ENCODE peak calls at places on chromosome 2, in five cellular contexts. L is Panc1, T is stomach, Y is spleen, U is K562. I is an unnamed sample.

GRCh38 chr2:43075054-43075593 is 151.3 kb downstream of the ZFP36L2 start:
- DNase-seq in L (peak; percentile 91), T (peak; percentile 64), Y (peak; percentile 71), U (no peak), I (peak; percentile 97)

GRCh38 chr2:238382381-238382781 is 44.3 kb upstream of the ASB1 start:
- DNase-seq in L (no peak), T (peak; percentile 22), Y (peak; percentile 47), U (no peak), I (no peak)

GRCh38 chr2:121253021-121253673 is 31.9 kb downstream of the TFCP2L1 start:
- DNase-seq in L (no peak), T (no peak), Y (peak; percentile 62), U (no peak), I (no peak)

GRCh38 chr2:232362174-232362913 is 16.2 kb upstream of the ALPP start:
- DNase-seq in L (no peak), T (no peak), Y (peak; percentile 49), U (no peak), I (no peak)

GRCh38 chr2:197310940-197311485 is 433 bp upstream of the ANKRD44 start:
- DNase-seq in L (no peak), T (no peak), Y (no peak), U (no peak), I (no peak)

GRCh38 chr2:236720974-236721600 is 151.5 kb downstream of the ACKR3 start:
- DNase-seq in L (no peak), T (no peak), Y (no peak), U (no peak), I (no peak)

GRCh38 chr2:55482186-55482945 is 37.2 kb upstream of the CFAP36 start:
- DNase-seq in L (peak; percentile 5), T (no peak), Y (no peak), U (no peak), I (no peak)

GRCh38 chr2:201452058-201452736 is 657 bp downstream of the STRADB start:
- DNase-seq in L (no peak), T (no peak), Y (no peak), U (no peak), I (no peak)

GRCh38 chr2:240530181-240530580 is 27.6 kb downstream of the ANKMY1 start:
- DNase-seq in L (no peak), T (no peak), Y (peak; percentile 40), U (no peak), I (peak; percentile 56)

GRCh38 chr2:223285505-223286265 is 233.7 kb downstream of the KCNE4 start:
- DNase-seq in L (no peak), T (no peak), Y (no peak), U (no peak), I (no peak)

GRCh38 chr2:113011108-113011507 is 5.8 kb downstream of the IL36A start:
- DNase-seq in L (no peak), T (no peak), Y (no peak), U (no peak), I (no peak)

GRCh38 chr2:46814160-46814559 is 101.4 kb downstream of the MCFD2 start:
- DNase-seq in L (no peak), T (no peak), Y (peak; percentile 74), U (no peak), I (peak; percentile 95)

GRCh38 chr2:54879598-54880355 is 156.3 kb downstream of the EML6 start:
- DNase-seq in L (no peak), T (no peak), Y (no peak), U (no peak), I (no peak)

GRCh38 chr2:38248707-38249106 is 128.4 kb downstream of the ATL2 start:
- DNase-seq in L (no peak), T (no peak), Y (no peak), U (no peak), I (no peak)

GRCh38 chr2:194706179-194706578 is 950.8 kb upstream of the SLC39A10 start:
- DNase-seq in L (no peak), T (no peak), Y (no peak), U (no peak), I (no peak)

GRCh38 chr2:127695491-127696472 is 5.5 kb upstream of the SFT2D3 start:
- DNase-seq in L (no peak), T (peak; percentile 48), Y (peak; percentile 90), U (no peak), I (no peak)

GRCh38 chr2:223041527-223042109 is 10.4 kb upstream of the KCNE4 start:
- DNase-seq in L (peak; percentile 30), T (peak; percentile 74), Y (no peak), U (peak; percentile 66), I (peak; percentile 87)

GRCh38 chr2:221640686-221641085 is 68.6 kb upstream of the EPHA4 start:
- DNase-seq in L (no peak), T (no peak), Y (no peak), U (no peak), I (no peak)

GRCh38 chr2:168782271-168782670 is 20.2 kb upstream of the NOSTRIN start:
- DNase-seq in L (no peak), T (no peak), Y (no peak), U (no peak), I (no peak)

GRCh38 chr2:181457121-181457740 is at the start of gene ITGA4:
- DNase-seq in L (no peak), T (peak; percentile 66), Y (peak; percentile 98), U (no peak), I (no peak)

GRCh38 chr2:125696573-125696972 is 959.4 kb upstream of the GYPC start:
- DNase-seq in L (no peak), T (no peak), Y (no peak), U (peak; percentile 1), I (no peak)

GRCh38 chr2:3405308-3405707 is 25.8 kb downstream of the TRAPPC12 start:
- DNase-seq in L (no peak), T (no peak), Y (no peak), U (no peak), I (no peak)

GRCh38 chr2:44131177-44131576 is 37.5 kb upstream of the PPM1B start:
- DNase-seq in L (no peak), T (no peak), Y (no peak), U (no peak), I (no peak)

GRCh38 chr2:71941731-71942575 is 205.7 kb downstream of the CYP26B1 start:
- DNase-seq in L (no peak), T (no peak), Y (peak; percentile 56), U (no peak), I (peak; percentile 79)

GRCh38 chr2:180367831-180368230 is 360.7 kb upstream of the CWC22 start:
- DNase-seq in L (no peak), T (no peak), Y (no peak), U (no peak), I (no peak)

GRCh38 chr2:7766302-7766701 is 849.1 kb downstream of the RNF144A start:
- DNase-seq in L (no peak), T (no peak), Y (no peak), U (no peak), I (no peak)

GRCh38 chr2:168749264-168749663 is 53.2 kb upstream of the NOSTRIN start:
- DNase-seq in L (no peak), T (no peak), Y (no peak), U (no peak), I (no peak)

GRCh38 chr2:178512491-178512890 is 32.2 kb downstream of the PLEKHA3 start:
- DNase-seq in L (no peak), T (no peak), Y (no peak), U (no peak), I (no peak)

GRCh38 chr2:85545780-85546240 is 6.8 kb downstream of the MAT2A start:
- DNase-seq in L (no peak), T (no peak), Y (no peak), U (no peak), I (no peak)

DNA sequence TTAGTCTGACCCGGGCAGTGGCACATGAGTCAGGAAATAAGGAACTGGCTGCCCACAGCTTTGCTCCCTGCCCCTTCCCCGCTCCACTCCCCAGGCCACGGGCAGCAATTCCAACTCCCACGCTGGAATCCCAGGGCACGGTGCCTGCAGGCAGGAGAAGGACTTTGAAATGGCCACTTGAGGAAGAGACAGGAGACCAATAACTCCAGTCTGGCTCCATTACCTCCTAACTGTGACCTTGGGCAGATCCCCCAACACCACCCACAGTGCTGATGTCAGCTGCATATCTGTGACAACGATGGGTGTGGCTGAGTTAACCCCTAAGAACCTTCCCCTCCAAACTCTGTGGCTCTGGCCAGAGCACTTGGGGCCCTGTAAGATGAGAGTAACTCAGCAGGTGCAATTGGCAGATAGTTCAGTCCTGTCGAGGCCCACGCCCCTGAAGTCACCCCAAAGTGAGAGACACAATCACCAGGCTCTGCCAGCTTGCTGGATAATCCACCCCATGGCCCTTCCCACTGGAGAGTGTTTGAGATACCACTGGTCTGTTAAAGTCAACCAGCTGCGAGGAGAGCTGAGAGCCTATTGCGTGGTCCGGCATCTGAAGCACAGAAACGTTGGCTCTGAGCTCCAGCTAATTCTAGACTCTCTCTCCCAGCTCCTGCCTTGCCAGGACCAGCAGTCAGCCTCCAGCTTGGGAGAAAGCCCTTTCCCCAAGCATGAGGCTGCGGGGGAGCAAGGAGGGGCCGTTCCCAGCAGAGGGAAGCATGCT is 175.2 kb downstream of the TNS1 start:
- DNase-seq in L (no peak), T (no peak), Y (no peak), U (peak; percentile 74), I (no peak)
- TF ChIP-seq POLR2AphosphoS5 in L (no peak), T (no peak), Y (peak; percentile 40), U (peak; percentile 54), I (no peak)

GRCh38 chr2:47992671-47993070 is 86.4 kb upstream of the FBXO11 start:
- DNase-seq in L (no peak), T (no peak), Y (no peak), U (no peak), I (no peak)
- TF ChIP-seq POLR2AphosphoS5 in L (no peak), T (no peak), Y (no peak), U (no peak), I (no peak)

GRCh38 chr2:230324503-230324902 is 2.5 kb upstream of the SP140L start:
- DNase-seq in L (no peak), T (no peak), Y (no peak), U (no peak), I (no peak)

GRCh38 chr2:230322561-230323384 is 4.2 kb upstream of the SP140L start:
- DNase-seq in L (no peak), T (no peak), Y (peak; percentile 58), U (no peak), I (no peak)

GRCh38 chr2:230321031-230321430 is 6.0 kb upstream of the SP140L start:
- DNase-seq in L (no peak), T (no peak), Y (peak; percentile 60), U (no peak), I (no peak)

GRCh38 chr2:230325316-230326243 is 1.4 kb upstream of the SP140L start:
- DNase-seq in L (no peak), T (no peak), Y (peak; percentile 74), U (no peak), I (no peak)

DNA sequence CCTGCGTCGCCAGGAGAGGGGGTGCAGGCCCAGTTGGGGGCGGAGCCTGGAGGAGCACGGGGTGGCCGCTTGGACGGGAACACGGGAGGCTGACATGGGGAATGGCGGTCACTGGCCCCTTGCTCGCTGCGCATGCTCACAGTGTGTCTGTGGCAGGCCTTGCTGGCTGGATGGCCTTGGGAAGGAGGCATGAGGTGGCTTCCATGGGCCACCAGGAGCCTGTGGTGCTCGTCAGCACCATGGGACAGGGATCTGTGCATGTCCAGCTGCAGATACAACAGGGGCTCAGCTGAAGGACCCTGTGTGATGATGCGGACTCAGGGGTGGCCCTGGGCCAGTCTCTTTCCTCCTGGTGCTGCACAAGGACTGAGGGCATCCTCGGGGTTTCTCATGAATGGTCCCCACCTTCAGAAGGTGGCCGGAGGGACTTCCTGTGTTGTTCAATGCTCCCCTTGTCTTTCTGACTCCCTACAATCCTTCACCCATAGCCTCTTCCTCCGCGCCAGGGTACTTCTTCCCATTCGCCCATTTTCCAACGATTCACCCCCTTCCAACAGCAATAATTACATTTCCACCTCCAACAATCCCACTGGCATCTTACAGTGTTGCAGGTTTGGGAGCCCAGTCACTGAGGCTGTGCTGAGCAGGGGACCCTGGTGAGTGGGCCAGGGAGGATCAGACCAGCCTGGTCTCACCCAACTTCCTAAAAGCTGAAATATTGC is 3.4 kb upstream of the SP140L start:
- DNase-seq in L (no peak), T (no peak), Y (peak; percentile 72), U (peak; percentile 85), I (no peak)
- TF ChIP-seq POLR2AphosphoS5 in L (no peak), T (no peak), Y (no peak), U (no peak), I (no peak)

GRCh38 chr2:70527447-70528080 is 26.1 kb downstream of the TGFA start:
- DNase-seq in L (no peak), T (no peak), Y (no peak), U (no peak), I (no peak)
- TF ChIP-seq POLR2AphosphoS5 in L (no peak), T (no peak), Y (no peak), U (no peak), I (no peak)